ENCODE peak calls at places on chromosomes 13 and 19, in nine cellular contexts. J is stimulated activated CD8-positive, alpha-beta memory T cell treated with anti-CD3 and anti-CD28 coated beads, Interleukin-12 subunit alpha, Interleukin-12 subunit beta, amount 100 ng/mL, for 4 hours; Q is KG1; Z is NCI-H345; U is stimulated activated CD4-positive, alpha-beta T cell treated with anti-CD3 and anti-CD28 coated beads, Interleukin-2, amount 100 ng/mL, for 48 hours; G is GM13976; I is activated T-cell treated with anti-CD3 and anti-CD28 coated beads for 1 hour; Y is bronchial epithelial cell; V is NCI-H774. B is an unnamed sample.

GRCh38 chr13:90448466-90449037 is 898.9 kb upstream of the MIR17HG start:
- DNase-seq in U (no peak), G (no peak), I (no peak), Y (peak; percentile 21), Q (no peak), J (no peak), Z (no peak), V (no peak), B (no peak)

GRCh38 chr19:5054551-5055456 is 85.9 kb downstream of the KDM4B start:
- DNase-seq in I (no peak), V (no peak), Y (no peak), U (no peak), J (no peak), Q (no peak), Z (no peak), G (no peak), B (no peak)

GRCh38 chr13:99004931-99005330 is 27.1 kb upstream of the DOCK9 start:
- DNase-seq in G (no peak), Z (no peak), V (no peak), Y (no peak), Q (no peak), J (no peak), U (no peak), I (no peak), B (no peak)

GRCh38 chr13:75415720-75416119 is 66.2 kb downstream of the TBC1D4 start:
- DNase-seq in I (no peak), V (no peak), G (no peak), Q (no peak), Z (no peak), Y (peak; percentile 80), J (no peak), U (no peak), B (no peak)

GRCh38 chr13:24148414-24149305 is 11.9 kb upstream of the SPATA13 start:
- DNase-seq in I (no peak), J (no peak), G (no peak), U (no peak), Y (peak; percentile 99), Q (no peak), V (peak; percentile 23), Z (no peak), B (no peak)

GRCh38 chr19:55400281-55401087 is 7.1 kb downstream of the UBE2S start:
- DNase-seq in Z (no peak), G (no peak), I (no peak), Y (peak; percentile 56), U (no peak), V (no peak), Q (no peak), J (no peak), B (no peak)

GRCh38 chr13:73698859-73699258 is 435.3 kb downstream of the KLF12 start:
- DNase-seq in U (no peak), Q (no peak), J (no peak), Y (no peak), V (no peak), Z (no peak), G (no peak), I (no peak), B (no peak)

GRCh38 chr19:31139871-31140505 is 209.2 kb downstream of the TSHZ3 start:
- DNase-seq in Z (no peak), Q (no peak), V (no peak), I (no peak), J (no peak), Y (peak; percentile 79), U (no peak), G (no peak), B (no peak)

GRCh38 chr13:59211636-59212035 is 952.1 kb downstream of the DIAPH3 start:
- DNase-seq in G (no peak), U (no peak), V (no peak), Y (no peak), Q (no peak), Z (no peak), J (no peak), I (no peak), B (no peak)

B was measured in stimulated activated effector memory CD8-positive, alpha-beta T cell treated with anti-CD3 and anti-CD28 coated beads, Interleukin-12 subunit alpha, Interleukin-12 subunit beta, amount 100 ng/mL, for 72 hours.